ENCODE peak calls at places on chromosomes 4 and X, in four cellular contexts. One of them, this sample, is unnamed.

GRCh38 chr4:53748328-53748772 is 157.1 kb upstream of the LNX1 start:
- DNase-seq in left ventricle myocardium inferior: no peak
- DNase-seq in cardiac muscle cell: no peak
- DNase-seq in NT2/D1: no peak
- DNase-seq in this sample: no peak

GRCh38 chr4:82484987-82485783 is 54.8 kb downstream of the ENOPH1 start:
- DNase-seq in left ventricle myocardium inferior: peak
- DNase-seq in cardiac muscle cell: no peak
- DNase-seq in NT2/D1: no peak
- DNase-seq in this sample: no peak

GRCh38 chr4:105306158-105306781 is 159.6 kb downstream of the TET2 start:
- DNase-seq in left ventricle myocardium inferior: no peak
- DNase-seq in cardiac muscle cell: no peak
- DNase-seq in NT2/D1: no peak
- DNase-seq in this sample: no peak

GRCh38 chr4:42720514-42720913 is 63.6 kb upstream of the ATP8A1 start:
- DNase-seq in left ventricle myocardium inferior: no peak
- DNase-seq in cardiac muscle cell: no peak
- DNase-seq in NT2/D1: no peak
- DNase-seq in this sample: no peak

GRCh38 chr4:108018038-108018883 is 28.6 kb downstream of the HADH start:
- DNase-seq in left ventricle myocardium inferior: peak
- DNase-seq in cardiac muscle cell: peak
- DNase-seq in NT2/D1: peak
- DNase-seq in this sample: peak

GRCh38 chrX:130176354-130176776 is 4.6 kb downstream of the RAB33A start:
- DNase-seq in left ventricle myocardium inferior: no peak
- DNase-seq in cardiac muscle cell: no peak
- DNase-seq in NT2/D1: no peak
- DNase-seq in this sample: no peak

GRCh38 chr4:1492636-1493539 is 86.6 kb upstream of the NKX1-1 start:
- DNase-seq in left ventricle myocardium inferior: no peak
- DNase-seq in cardiac muscle cell: no peak
- DNase-seq in NT2/D1: no peak
- DNase-seq in this sample: no peak

GRCh38 chrX:28552322-28552721 is 34.9 kb upstream of the IL1RAPL1 start:
- DNase-seq in left ventricle myocardium inferior: no peak
- DNase-seq in cardiac muscle cell: no peak
- DNase-seq in NT2/D1: no peak
- DNase-seq in this sample: no peak

GRCh38 chr4:81405900-81406401 is 65.8 kb downstream of the RASGEF1B start:
- DNase-seq in left ventricle myocardium inferior: no peak
- DNase-seq in cardiac muscle cell: peak
- DNase-seq in NT2/D1: peak
- DNase-seq in this sample: no peak

GRCh38 chr4:26015133-26015651 is 101.2 kb downstream of the SMIM20 start:
- DNase-seq in left ventricle myocardium inferior: peak
- DNase-seq in cardiac muscle cell: no peak
- DNase-seq in NT2/D1: no peak
- DNase-seq in this sample: no peak

GRCh38 chrX:24133280-24133679 is 16.2 kb upstream of the ZFX start:
- DNase-seq in left ventricle myocardium inferior: no peak
- DNase-seq in cardiac muscle cell: no peak
- DNase-seq in NT2/D1: no peak
- DNase-seq in this sample: no peak

GRCh38 chr4:85790582-85790981 is 315.6 kb downstream of the ARHGAP24 start:
- DNase-seq in left ventricle myocardium inferior: no peak
- DNase-seq in cardiac muscle cell: no peak
- DNase-seq in NT2/D1: no peak
- DNase-seq in this sample: no peak

GRCh38 chr4:6641164-6641970 is 882 bp downstream of the MRFAP1 start:
- DNase-seq in left ventricle myocardium inferior: peak
- DNase-seq in cardiac muscle cell: peak
- DNase-seq in NT2/D1: no peak
- DNase-seq in this sample: no peak

GRCh38 chrX:15903186-15903681 is 48.6 kb upstream of the AP1S2 start:
- DNase-seq in left ventricle myocardium inferior: no peak
- DNase-seq in cardiac muscle cell: no peak
- DNase-seq in NT2/D1: no peak
- DNase-seq in this sample: no peak

GRCh38 chr4:3489451-3489962 is 26.4 kb downstream of the DOK7 start:
- DNase-seq in left ventricle myocardium inferior: no peak
- DNase-seq in cardiac muscle cell: no peak
- DNase-seq in NT2/D1: no peak
- DNase-seq in this sample: no peak

GRCh38 chr4:145012841-145013240 is 85.2 kb downstream of the ANAPC10 start:
- DNase-seq in left ventricle myocardium inferior: no peak
- DNase-seq in cardiac muscle cell: no peak
- DNase-seq in NT2/D1: no peak
- DNase-seq in this sample: no peak

GRCh38 chr4:153950100-153950979 is 161.5 kb upstream of the SFRP2 start:
- DNase-seq in left ventricle myocardium inferior: no peak
- DNase-seq in cardiac muscle cell: no peak
- DNase-seq in NT2/D1: no peak
- DNase-seq in this sample: no peak

GRCh38 chr4:10730019-10730418 is 45.5 kb upstream of the CLNK start:
- DNase-seq in left ventricle myocardium inferior: no peak
- DNase-seq in cardiac muscle cell: no peak
- DNase-seq in NT2/D1: no peak
- DNase-seq in this sample: no peak

GRCh38 chr4:113760094-113760851 is 1.3 kb downstream of the CAMK2D start:
- DNase-seq in left ventricle myocardium inferior: peak
- DNase-seq in cardiac muscle cell: peak
- DNase-seq in NT2/D1: no peak
- DNase-seq in this sample: no peak

GRCh38 chr4:143424276-143424675 is 87.6 kb downstream of the GAB1 start:
- DNase-seq in left ventricle myocardium inferior: no peak
- DNase-seq in cardiac muscle cell: no peak
- DNase-seq in NT2/D1: no peak
- DNase-seq in this sample: no peak

GRCh38 chrX:24925430-24925829 is 90.3 kb downstream of the ARX start:
- DNase-seq in left ventricle myocardium inferior: no peak
- DNase-seq in cardiac muscle cell: no peak
- DNase-seq in NT2/D1: no peak
- DNase-seq in this sample: no peak

GRCh38 chrX:130216312-130216711 is 44.5 kb downstream of the RAB33A start:
- DNase-seq in left ventricle myocardium inferior: no peak
- DNase-seq in cardiac muscle cell: no peak
- DNase-seq in NT2/D1: no peak
- DNase-seq in this sample: no peak

GRCh38 chr4:103719320-103720204 is at the start of gene TACR3:
- DNase-seq in left ventricle myocardium inferior: no peak
- DNase-seq in cardiac muscle cell: peak
- DNase-seq in NT2/D1: no peak
- DNase-seq in this sample: no peak

GRCh38 chrX:110915120-110915519 is 119.5 kb upstream of the CHRDL1 start:
- DNase-seq in left ventricle myocardium inferior: no peak
- DNase-seq in cardiac muscle cell: no peak
- DNase-seq in NT2/D1: no peak
- DNase-seq in this sample: no peak

GRCh38 chr4:186946682-186947294 is 223.1 kb upstream of the FAT1 start:
- DNase-seq in left ventricle myocardium inferior: no peak
- DNase-seq in cardiac muscle cell: peak
- DNase-seq in NT2/D1: no peak
- DNase-seq in this sample: no peak

GRCh38 chr4:148124512-148124911 is 317.7 kb downstream of the NR3C2 start:
- DNase-seq in left ventricle myocardium inferior: no peak
- DNase-seq in cardiac muscle cell: no peak
- DNase-seq in NT2/D1: no peak
- DNase-seq in this sample: no peak

GRCh38 chr4:53923921-53924320 is 140.5 kb downstream of the CHIC2 start:
- DNase-seq in left ventricle myocardium inferior: no peak
- DNase-seq in cardiac muscle cell: no peak
- DNase-seq in NT2/D1: no peak
- DNase-seq in this sample: no peak

GRCh38 chrX:39440734-39441305 is 639.6 kb downstream of the MID1IP1 start:
- DNase-seq in left ventricle myocardium inferior: no peak
- DNase-seq in cardiac muscle cell: no peak
- DNase-seq in NT2/D1: no peak
- DNase-seq in this sample: no peak

GRCh38 chr4:128371004-128371777 is 83.6 kb upstream of the PGRMC2 start:
- DNase-seq in left ventricle myocardium inferior: no peak
- DNase-seq in cardiac muscle cell: no peak
- DNase-seq in NT2/D1: no peak
- DNase-seq in this sample: no peak

GRCh38 chr4:108045687-108046024 is 56.0 kb downstream of the HADH start:
- DNase-seq in left ventricle myocardium inferior: no peak
- DNase-seq in cardiac muscle cell: no peak
- DNase-seq in NT2/D1: no peak
- DNase-seq in this sample: no peak

GRCh38 chr4:173414456-173414855 is 15.5 kb upstream of the SCRG1 start:
- DNase-seq in left ventricle myocardium inferior: no peak
- DNase-seq in cardiac muscle cell: no peak
- DNase-seq in NT2/D1: no peak
- DNase-seq in this sample: no peak

GRCh38 chrX:121093011-121093410 is 45.6 kb downstream of the GLUD2 start:
- DNase-seq in left ventricle myocardium inferior: no peak
- DNase-seq in cardiac muscle cell: no peak
- DNase-seq in NT2/D1: no peak
- DNase-seq in this sample: no peak

GRCh38 chr4:26753642-26754041 is 107.0 kb upstream of the STIM2 start:
- DNase-seq in left ventricle myocardium inferior: peak
- DNase-seq in cardiac muscle cell: peak
- DNase-seq in NT2/D1: no peak
- DNase-seq in this sample: no peak

GRCh38 chr4:39410415-39410814 is 3.7 kb downstream of the KLB start:
- DNase-seq in left ventricle myocardium inferior: no peak
- DNase-seq in cardiac muscle cell: no peak
- DNase-seq in NT2/D1: no peak
- DNase-seq in this sample: no peak

GRCh38 chr4:127486248-127486647 is 146.5 kb upstream of the INTU start:
- DNase-seq in left ventricle myocardium inferior: no peak
- DNase-seq in cardiac muscle cell: no peak
- DNase-seq in NT2/D1: no peak
- DNase-seq in this sample: no peak

GRCh38 chr4:53196195-53196641 is 169.6 kb downstream of the SCFD2 start:
- DNase-seq in left ventricle myocardium inferior: no peak
- DNase-seq in cardiac muscle cell: no peak
- DNase-seq in NT2/D1: no peak
- DNase-seq in this sample: no peak

GRCh38 chrX:40012800-40013682 is 84.7 kb downstream of the BCOR start:
- DNase-seq in left ventricle myocardium inferior: peak
- DNase-seq in cardiac muscle cell: peak
- DNase-seq in NT2/D1: no peak
- DNase-seq in this sample: no peak

This sample was measured in iPS DF 6.9.